ENCODE peak calls at places on chromosomes 1 and 21, in seven cellular contexts. M, U, K, J, H, Q and W are unnamed samples.
A peak's percentile ranks its signal among the peaks of the same experiment; 100 is the strongest.

GRCh38 chr1:176379626-176380339 is 83.2 kb upstream of the PAPPA2 start:
- DNase-seq in H (peak; percentile 32), J (peak; percentile 55), U (no peak), M (no peak), K (peak; percentile 16), Q (no peak), W (no peak)

GRCh38 chr21:44368711-44369446 is 15.5 kb downstream of the TRPM2 start:
- DNase-seq in M (no peak), U (no peak), H (no peak), K (no peak), Q (no peak), J (peak; percentile 56), W (peak; percentile 41)

GRCh38 chr1:19411612-19412011 is 73.7 kb downstream of the CAPZB start:
- DNase-seq in U (no peak), M (no peak), H (no peak), J (peak; percentile 69), K (no peak), Q (no peak), W (no peak)

GRCh38 chr1:53754484-53755312 is 15.7 kb upstream of the GLIS1 start:
- DNase-seq in Q (peak; percentile 46), M (no peak), U (peak; percentile 40), H (peak; percentile 74), J (peak; percentile 83), K (peak; percentile 55), W (no peak)

GRCh38 chr1:205316179-205316578 is 5.4 kb downstream of the NUAK2 start:
- DNase-seq in U (no peak), Q (no peak), K (peak; percentile 58), M (no peak), J (peak; percentile 68), H (peak; percentile 18), W (no peak)

GRCh38 chr1:200252526-200252925 is 157.3 kb downstream of the ZNF281 start:
- DNase-seq in K (no peak), U (no peak), Q (no peak), M (no peak), H (no peak), J (no peak), W (no peak)

GRCh38 chr1:169900567-169900966 is 6.9 kb upstream of the SCYL3 start:
- DNase-seq in Q (no peak), H (no peak), J (no peak), M (no peak), K (no peak), U (no peak), W (no peak)

GRCh38 chr21:32741336-32741735 is 13.5 kb upstream of the SYNJ1 start:
- DNase-seq in J (no peak), H (no peak), Q (no peak), M (no peak), U (no peak), K (no peak), W (no peak)

GRCh38 chr1:243575070-243575469 is 275.0 kb downstream of the AKT3 start:
- DNase-seq in M (no peak), H (peak; percentile 2), J (no peak), U (no peak), Q (no peak), K (no peak), W (no peak)

GRCh38 chr1:19222573-19222972 is 12.5 kb upstream of the UBR4 start:
- DNase-seq in Q (no peak), H (no peak), M (no peak), J (no peak), U (no peak), K (no peak), W (no peak)

GRCh38 chr1:18182518-18183160 is 75.0 kb downstream of the IGSF21 start:
- DNase-seq in J (peak; percentile 82), Q (no peak), H (peak; percentile 29), K (peak; percentile 88), M (no peak), U (no peak), W (peak; percentile 81)

GRCh38 chr1:47712596-47713299 is 274.9 kb downstream of the FOXD2 start:
- DNase-seq in U (no peak), M (no peak), K (no peak), Q (no peak), H (no peak), J (no peak), W (no peak)

GRCh38 chr1:156866679-156867015 is 6.0 kb downstream of the NTRK1 start:
- DNase-seq in Q (no peak), M (no peak), J (no peak), K (no peak), U (no peak), H (no peak), W (no peak)

GRCh38 chr1:215276582-215276981 is 194.0 kb downstream of the KCNK2 start:
- DNase-seq in K (no peak), U (no peak), J (no peak), Q (no peak), H (no peak), M (no peak), W (no peak)